ENCODE peak calls at places on chromosomes 6 and 20, in six cellular contexts. F is upper lobe of left lung, V is A549, L is IMR-90, N is right lobe of liver, U is body of pancreas. E is an unnamed sample.

GRCh38 chr6:96789871-96790270 is 47.4 kb downstream of the GPR63 start:
- ATAC-seq in U (no peak), F (no peak), L (no peak), N (no peak), V (no peak), E (no peak)

GRCh38 chr20:48465271-48465670 is 362.5 kb downstream of the PREX1 start:
- ATAC-seq in N (no peak), V (no peak), U (no peak), F (no peak), L (no peak), E (no peak)

GRCh38 chr20:63190828-63191227 is 25.1 kb downstream of the YTHDF1 start:
- ATAC-seq in U (no peak), V (peak; percentile 23), N (no peak), F (no peak), L (no peak), E (no peak)

GRCh38 chr6:108524528-108525218 is 36.0 kb upstream of the FOXO3 start:
- ATAC-seq in L (peak; percentile 83), F (no peak), U (no peak), V (no peak), N (no peak), E (no peak)

GRCh38 chr20:20548527-20549266 is 163.7 kb downstream of the RALGAPA2 start:
- ATAC-seq in N (peak; percentile 86), U (peak; percentile 80), L (no peak), V (no peak), F (no peak), E (no peak)

GRCh38 chr20:4957939-4958362 is 43.4 kb downstream of the SLC23A2 start:
- ATAC-seq in N (no peak), V (peak; percentile 33), U (no peak), F (peak; percentile 78), L (peak; percentile 19), E (no peak)

GRCh38 chr6:138987299-138987642 is 782 bp downstream of the REPS1 start:
- ATAC-seq in N (no peak), V (no peak), F (no peak), U (peak; percentile 28), L (no peak), E (no peak)

GRCh38 chr6:128723667-128724066 is 159.3 kb upstream of the LAMA2 start:
- ATAC-seq in L (peak; percentile 77), V (no peak), U (no peak), F (no peak), N (no peak), E (no peak)

GRCh38 chr6:133359256-133359655 is 118.1 kb downstream of the EYA4 start:
- ATAC-seq in L (peak; percentile 56), N (no peak), F (no peak), U (no peak), V (no peak), E (no peak)

GRCh38 chr6:40417031-40417430 is 170.1 kb downstream of the LRFN2 start:
- ATAC-seq in V (no peak), N (no peak), F (no peak), U (no peak), L (no peak), E (no peak)

GRCh38 chr6:42368156-42368555 is 83.6 kb downstream of the TRERF1 start:
- ATAC-seq in U (no peak), V (no peak), L (no peak), N (no peak), F (no peak), E (no peak)

GRCh38 chr6:111739257-111739696 is 133.6 kb upstream of the TRAF3IP2 start:
- ATAC-seq in N (no peak), U (no peak), L (no peak), V (no peak), F (no peak), E (no peak)

GRCh38 chr20:50691585-50692552 is 527 bp upstream of the RIPOR3 start:
- ATAC-seq in F (no peak), U (no peak), N (peak; percentile 54), L (peak; percentile 73), V (no peak), E (no peak)

GRCh38 chr20:1491891-1492642 is 847 bp upstream of the SIRPB2 start:
- ATAC-seq in F (no peak), N (peak; percentile 42), V (no peak), L (no peak), U (no peak), E (no peak)

GRCh38 chr20:1489764-1490436 is 1.3 kb downstream of the SIRPB2 start:
- ATAC-seq in L (no peak), V (peak; percentile 38), F (peak; percentile 84), U (no peak), N (peak; percentile 40), E (peak; percentile 60)

GRCh38 chr20:1489328-1489727 is 1.9 kb downstream of the SIRPB2 start:
- ATAC-seq in U (no peak), N (peak; percentile 34), F (peak; percentile 58), L (no peak), V (no peak), E (no peak)

GRCh38 chr20:1490643-1491042 is 577 bp downstream of the SIRPB2 start:
- ATAC-seq in U (no peak), F (no peak), N (peak; percentile 7), L (no peak), V (no peak), E (no peak)

GRCh38 chr20:1491281-1491840 is at the start of gene SIRPB2:
- ATAC-seq in F (peak; percentile 73), N (peak; percentile 79), U (no peak), V (no peak), L (no peak), E (peak; percentile 72)
- TF ChIP-seq POLR2A in F (no peak), N (peak; percentile 48), U (peak; percentile 55), V (no peak), L (no peak), E (peak; percentile 32)

GRCh38 chr20:57161478-57162194 is 104.8 kb downstream of the BMP7 start:
- ATAC-seq in V (no peak), U (no peak), L (no peak), N (no peak), F (no peak), E (no peak)
- H3K27ac ChIP-seq in V (no peak overlapping the region), U (no peak overlapping the region), L (no peak overlapping the region), N (no peak overlapping the region), F (no peak overlapping the region), E (no peak overlapping the region)

GRCh38 chr6:169862464-169863148 is 111.2 kb downstream of the ERMARD start:
- ATAC-seq in F (no peak), N (no peak), U (no peak), V (no peak), L (no peak), E (no peak)
- H3K4me1 ChIP-seq in F (peaks cover 11% of the 10 kb centered on the region), N (no peaks in the 10 kb centered on the region), U (no peaks in the 10 kb centered on the region), V (no peaks in the 10 kb centered on the region), L (no peaks in the 10 kb centered on the region), E (peaks cover 12% of the 10 kb centered on the region)

GRCh38 chr6:33770833-33771341 is 18.0 kb downstream of the LEMD2 start:
- ATAC-seq in L (peak; percentile 21), U (no peak), F (no peak), V (no peak), N (no peak), E (peak; percentile 5)
- TF ChIP-seq POLR2A in L (no peak), U (no peak), F (no peak), V (no peak), N (no peak), E (no peak)

DNA sequence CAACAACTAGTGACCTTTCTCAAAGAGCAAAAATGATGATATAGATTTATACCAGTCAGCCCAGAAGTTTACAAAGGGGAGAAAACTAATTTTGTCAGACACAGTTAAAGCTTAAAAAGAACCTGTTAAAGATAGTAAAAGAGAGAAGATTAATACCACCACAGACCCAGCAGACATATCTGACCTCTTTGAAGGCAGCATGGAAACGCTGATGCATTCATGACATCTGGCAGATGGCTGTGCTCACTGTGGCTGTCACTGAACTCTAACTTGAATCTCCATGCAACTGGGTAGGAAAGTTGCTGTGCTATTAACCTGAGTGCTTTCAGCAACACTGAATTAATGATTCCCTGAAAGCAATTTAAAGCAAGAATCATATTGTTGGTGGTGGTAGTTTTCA is 159.8 kb upstream of the PRDM1 start:
- ATAC-seq in L (no peak), F (no peak), V (no peak), U (no peak), N (no peak), E (no peak)
- H3K27ac ChIP-seq in L (no peak overlapping the region), F (no peak overlapping the region), V (no peak overlapping the region), U (no peak overlapping the region), N (no peak overlapping the region), E (no peak overlapping the region)

GRCh38 chr6:157150076-157150475 is 173.2 kb downstream of the TMEM242 start:
- ATAC-seq in F (no peak), U (no peak), N (no peak), L (peak; percentile 28), V (no peak), E (no peak)

GRCh38 chr6:157151029-157151428 is 172.3 kb downstream of the TMEM242 start:
- ATAC-seq in V (no peak), U (no peak), F (no peak), N (no peak), L (no peak), E (no peak)

GRCh38 chr6:157155838-157156237 is 167.5 kb downstream of the TMEM242 start:
- ATAC-seq in F (no peak), N (no peak), U (no peak), L (no peak), V (no peak), E (no peak)

GRCh38 chr6:157151989-157152388 is 171.3 kb downstream of the TMEM242 start:
- ATAC-seq in V (no peak), U (no peak), L (peak; percentile 8), N (no peak), F (no peak), E (no peak)

DNA sequence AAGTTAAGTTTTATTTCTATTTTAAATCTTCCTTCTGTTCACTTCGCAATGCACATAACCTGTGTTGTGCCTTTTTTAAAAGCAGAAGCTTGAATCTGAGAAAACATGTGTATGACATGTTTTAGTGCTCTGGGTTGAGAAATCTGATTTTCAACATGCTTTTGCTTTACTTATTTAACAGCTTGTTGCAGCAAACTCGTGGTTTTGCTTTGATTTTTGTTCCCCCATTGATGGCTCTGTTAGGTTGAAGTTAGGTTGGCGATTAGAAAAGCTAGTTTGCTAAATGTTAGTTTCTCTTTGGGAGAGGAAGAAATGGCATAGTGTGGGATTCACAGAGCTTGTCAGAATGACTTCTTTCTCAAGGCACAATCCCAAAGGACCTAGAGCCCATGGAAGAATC is 170.8 kb downstream of the TMEM242 start:
- ATAC-seq in L (no peak), U (no peak), V (no peak), N (no peak), F (no peak), E (no peak)
- H3K4me1 ChIP-seq in L (peaks cover 23% of the 10 kb centered on the region), U (no peaks in the 10 kb centered on the region), V (peaks cover 39% of the 10 kb centered on the region), N (no peaks in the 10 kb centered on the region), F (no peaks in the 10 kb centered on the region), E (peaks cover 5% of the 10 kb centered on the region)

DNA sequence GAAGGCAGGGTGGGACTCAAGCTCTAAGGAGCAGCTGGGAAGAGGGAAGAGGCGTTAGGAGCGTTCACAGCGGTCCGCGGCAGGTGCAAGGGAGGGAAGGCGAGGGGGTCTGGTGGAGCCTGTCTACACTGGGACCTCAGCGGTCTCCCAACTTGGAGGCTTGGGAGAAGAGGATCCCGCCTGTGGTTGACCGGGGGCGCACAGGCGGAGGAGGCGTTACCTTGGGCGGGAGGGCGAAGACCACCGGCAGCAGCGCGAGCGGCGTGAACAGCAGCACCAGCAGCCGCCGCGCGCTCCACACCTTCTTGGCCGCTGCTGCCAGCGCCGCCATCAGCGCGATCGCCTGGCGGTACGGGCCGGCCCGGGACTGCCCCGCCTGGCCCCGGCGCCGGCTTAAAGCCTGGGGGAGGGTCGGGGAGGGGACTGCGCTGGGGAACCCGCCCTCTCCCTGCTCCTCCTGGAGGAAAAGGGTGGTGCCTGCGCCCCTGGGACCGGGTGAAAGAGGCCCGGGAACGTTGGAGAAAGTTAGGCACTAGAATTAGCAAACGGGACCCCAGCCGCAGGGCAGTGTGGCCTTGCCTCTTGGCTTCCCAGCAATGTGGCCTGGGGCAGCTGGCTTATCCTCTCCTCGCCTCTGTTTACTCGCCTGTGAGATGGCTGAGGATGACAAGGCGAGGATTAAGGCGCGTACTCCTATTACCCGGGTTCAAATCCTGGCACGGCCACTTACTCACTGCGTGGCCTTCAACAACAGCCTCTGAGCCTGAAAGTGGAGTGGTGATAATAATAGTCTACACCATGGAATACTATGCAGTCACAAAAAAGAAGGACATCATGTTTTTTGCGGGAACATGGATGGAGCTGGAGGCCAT is at the start of gene SLC13A3:
- ATAC-seq in N (peak; percentile 81), F (no peak), U (peak; percentile 55), V (no peak), L (no peak), E (no peak)
- TF ChIP-seq POLR2A in N (no peak), F (no peak), U (no peak), V (no peak), L (no peak), E (no peak)